ENCODE peak calls at places on chromosome 5, in five cellular contexts. Z, Q, O, R and A are unnamed samples.

GRCh38 chr5:157535042-157535865 is 40.3 kb downstream of the ADAM19 start:
- DNase-seq in Z (no peak), Q (no peak), O (no peak), R (peak; percentile 59), A (no peak)

GRCh38 chr5:14525397-14525796 is 56.2 kb upstream of the OTULINL start:
- DNase-seq in Z (no peak), Q (no peak), O (no peak), R (no peak), A (no peak)

GRCh38 chr5:72074238-72074637 is 33.0 kb upstream of the MAP1B start:
- DNase-seq in Z (no peak), Q (no peak), O (no peak), R (no peak), A (no peak)

GRCh38 chr5:162752612-162753011 is 684.8 kb upstream of the CCNG1 start:
- DNase-seq in Z (no peak), Q (no peak), O (no peak), R (no peak), A (no peak)

GRCh38 chr5:93476211-93476851 is 104.7 kb downstream of the NR2F1-AS1 start:
- DNase-seq in Z (no peak), Q (no peak), O (no peak), R (no peak), A (no peak)

GRCh38 chr5:116032094-116032517 is at the start of gene ARL14EPL:
- DNase-seq in Z (peak; percentile 76), Q (peak; percentile 22), O (no peak), R (peak; percentile 42), A (peak; percentile 35)

GRCh38 chr5:154162475-154163217 is 27.9 kb upstream of the GALNT10 start:
- DNase-seq in Z (no peak), Q (no peak), O (no peak), R (no peak), A (no peak)

GRCh38 chr5:157912621-157913325 is 53.8 kb upstream of the CLINT1 start:
- DNase-seq in Z (no peak), Q (no peak), O (no peak), R (no peak), A (peak; percentile 76)

GRCh38 chr5:68024426-68024825 is 191.1 kb upstream of the PIK3R1 start:
- DNase-seq in Z (no peak), Q (no peak), O (no peak), R (no peak), A (no peak)

GRCh38 chr5:124790895-124791732 is 44.7 kb upstream of the ZNF608 start:
- DNase-seq in Z (peak; percentile 27), Q (no peak), O (no peak), R (no peak), A (no peak)

GRCh38 chr5:91293131-91293530 is 90.0 kb downstream of the ARRDC3 start:
- DNase-seq in Z (no peak), Q (no peak), O (no peak), R (no peak), A (no peak)

GRCh38 chr5:34655354-34655991 is 655 bp upstream of the RAI14 start:
- DNase-seq in Z (peak; percentile 74), Q (peak; percentile 45), O (peak; percentile 19), R (peak; percentile 70), A (peak; percentile 58)

GRCh38 chr5:95730730-95731570 is at the start of gene RHOBTB3:
- DNase-seq in Z (peak; percentile 66), Q (peak; percentile 98), O (peak; percentile 88), R (peak; percentile 73), A (peak; percentile 85)

GRCh38 chr5:42005561-42006153 is 80.6 kb downstream of the FBXO4 start:
- DNase-seq in Z (peak; percentile 19), Q (no peak), O (no peak), R (peak; percentile 46), A (no peak)

GRCh38 chr5:67530609-67531255 is 334.1 kb upstream of the CD180 start:
- DNase-seq in Z (no peak), Q (no peak), O (no peak), R (no peak), A (no peak)

GRCh38 chr5:96546120-96546519 is 113.1 kb upstream of the PCSK1 start:
- DNase-seq in Z (no peak), Q (no peak), O (no peak), R (no peak), A (no peak)

GRCh38 chr5:8870349-8870748 is 675.5 kb downstream of the SEMA5A start:
- DNase-seq in Z (no peak), Q (no peak), O (no peak), R (no peak), A (no peak)

GRCh38 chr5:14153071-14153864 is 10.1 kb downstream of the TRIO start:
- DNase-seq in Z (peak; percentile 44), Q (no peak), O (no peak), R (no peak), A (no peak)

GRCh38 chr5:11293523-11293922 is 532.5 kb upstream of the DAP start:
- DNase-seq in Z (no peak), Q (no peak), O (no peak), R (no peak), A (no peak)

GRCh38 chr5:6408627-6409446 is 30.5 kb upstream of the MED10 start:
- DNase-seq in Z (no peak), Q (no peak), O (no peak), R (peak; percentile 30), A (no peak)

GRCh38 chr5:1161832-1162229 is 39.6 kb upstream of the SLC6A19 start:
- DNase-seq in Z (no peak), Q (no peak), O (peak; percentile 26), R (no peak), A (peak; percentile 85)

GRCh38 chr5:176491056-176491646 is 43.0 kb downstream of the FAF2 start:
- DNase-seq in Z (peak; percentile 55), Q (no peak), O (no peak), R (no peak), A (no peak)

GRCh38 chr5:57698785-57699184 is 216.2 kb upstream of the ACTBL2 start:
- DNase-seq in Z (peak; percentile 64), Q (no peak), O (no peak), R (no peak), A (no peak)

GRCh38 chr5:39024005-39024404 is 50.2 kb downstream of the RICTOR start:
- DNase-seq in Z (no peak), Q (no peak), O (no peak), R (no peak), A (no peak)

GRCh38 chr5:1086871-1087270 is 25.0 kb downstream of the SLC12A7 start:
- DNase-seq in Z (no peak), Q (no peak), O (no peak), R (no peak), A (no peak)

GRCh38 chr5:78758169-78758839 is 109.7 kb upstream of the LHFPL2 start:
- DNase-seq in Z (no peak), Q (no peak), O (no peak), R (no peak), A (no peak)

GRCh38 chr5:177357459-177358332 is at the start of gene RGS14:
- DNase-seq in Z (no peak), Q (no peak), O (no peak), R (peak; percentile 39), A (peak; percentile 45)

GRCh38 chr5:121805931-121806330 is 45.8 kb upstream of the FTMT start:
- DNase-seq in Z (no peak), Q (no peak), O (no peak), R (no peak), A (no peak)

GRCh38 chr5:98825582-98826375 is 52.3 kb downstream of the RGMB start:
- DNase-seq in Z (no peak), Q (no peak), O (no peak), R (no peak), A (no peak)
- H3K4me1 ChIP-seq in Z (no peaks in the 10 kb centered on the region), Q (no peaks in the 10 kb centered on the region), O (no peaks in the 10 kb centered on the region), R (no peaks in the 10 kb centered on the region), A (no peaks in the 10 kb centered on the region)

DNA sequence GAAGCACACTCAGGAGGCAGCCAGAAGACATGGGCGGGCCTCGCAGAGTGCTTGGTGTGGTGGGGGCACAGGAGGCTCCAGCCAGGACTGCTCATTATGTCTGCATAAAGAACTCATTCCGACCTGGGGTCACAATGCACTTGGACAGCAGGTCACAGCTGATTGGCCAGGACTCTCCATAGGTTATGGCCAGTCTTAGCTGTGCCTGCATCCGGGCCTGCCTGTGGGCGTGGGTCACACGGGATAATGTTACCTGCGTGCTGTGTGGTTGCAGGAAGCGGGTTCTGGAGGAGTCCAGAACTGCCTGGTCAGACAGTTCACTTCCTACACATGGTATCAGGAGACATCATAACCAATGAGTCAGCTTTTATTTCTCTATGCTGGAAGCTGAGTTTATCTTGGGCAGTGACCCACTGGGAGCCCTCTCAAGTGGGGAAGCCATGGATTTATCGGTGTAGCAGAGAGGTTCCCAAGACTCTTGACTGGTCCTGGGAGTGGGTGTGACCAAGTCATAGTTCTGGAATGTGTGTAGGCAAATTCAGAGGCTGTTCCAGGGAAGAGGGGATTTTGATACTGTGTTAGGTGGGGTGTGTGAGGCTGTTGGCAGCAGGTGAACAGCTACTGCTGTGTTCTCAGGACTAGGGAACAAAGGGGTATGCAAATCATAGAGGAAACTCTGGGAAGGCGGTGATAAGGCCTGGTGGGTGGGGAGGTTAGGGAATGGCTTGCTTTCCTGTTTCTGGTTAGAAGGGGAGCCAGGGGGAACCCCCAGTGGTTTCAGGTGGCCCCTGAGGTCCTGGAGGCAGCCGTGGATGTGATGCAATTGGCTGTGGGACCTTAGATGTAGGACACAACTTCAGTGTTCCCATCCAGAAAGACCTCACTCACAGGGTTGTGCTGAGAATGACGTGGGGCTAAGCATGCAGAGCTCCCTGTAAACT is 51.3 kb downstream of the ARHGEF37 start:
- DNase-seq in Z (peak; percentile 34), Q (no peak), O (no peak), R (peak; percentile 86), A (peak; percentile 82)
- H3K27ac ChIP-seq in Z (peak overlapping the region; percentile 24), Q (no peak overlapping the region), O (peak overlapping the region; percentile 15), R (peak overlapping the region; percentile 78), A (peak overlapping the region; percentile 62)

DNA sequence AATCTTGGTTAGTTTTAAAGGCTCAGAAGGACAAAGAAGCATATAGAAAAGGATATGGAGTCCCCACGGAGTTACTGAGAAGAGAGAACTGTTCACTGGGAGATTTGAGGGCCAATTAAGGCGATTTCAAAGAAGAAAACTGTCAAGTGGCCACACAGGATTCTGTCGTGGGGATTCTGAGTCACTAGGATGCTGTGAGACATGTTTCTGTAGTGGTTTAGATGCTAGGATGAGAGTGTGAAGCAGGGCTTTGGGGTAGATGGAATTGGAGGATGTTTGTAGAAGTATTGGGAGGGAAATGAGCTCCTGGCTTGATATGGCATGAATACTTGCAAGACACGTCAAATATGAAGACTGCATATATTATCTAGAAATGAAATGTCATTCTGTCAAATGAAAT is 136.2 kb upstream of the SPRY4 start:
- DNase-seq in Z (no peak), Q (no peak), O (no peak), R (no peak), A (no peak)
- TF ChIP-seq EP300 in Z (no peak), Q (no peak), O (no peak), R (no peak), A (no peak)

DNA sequence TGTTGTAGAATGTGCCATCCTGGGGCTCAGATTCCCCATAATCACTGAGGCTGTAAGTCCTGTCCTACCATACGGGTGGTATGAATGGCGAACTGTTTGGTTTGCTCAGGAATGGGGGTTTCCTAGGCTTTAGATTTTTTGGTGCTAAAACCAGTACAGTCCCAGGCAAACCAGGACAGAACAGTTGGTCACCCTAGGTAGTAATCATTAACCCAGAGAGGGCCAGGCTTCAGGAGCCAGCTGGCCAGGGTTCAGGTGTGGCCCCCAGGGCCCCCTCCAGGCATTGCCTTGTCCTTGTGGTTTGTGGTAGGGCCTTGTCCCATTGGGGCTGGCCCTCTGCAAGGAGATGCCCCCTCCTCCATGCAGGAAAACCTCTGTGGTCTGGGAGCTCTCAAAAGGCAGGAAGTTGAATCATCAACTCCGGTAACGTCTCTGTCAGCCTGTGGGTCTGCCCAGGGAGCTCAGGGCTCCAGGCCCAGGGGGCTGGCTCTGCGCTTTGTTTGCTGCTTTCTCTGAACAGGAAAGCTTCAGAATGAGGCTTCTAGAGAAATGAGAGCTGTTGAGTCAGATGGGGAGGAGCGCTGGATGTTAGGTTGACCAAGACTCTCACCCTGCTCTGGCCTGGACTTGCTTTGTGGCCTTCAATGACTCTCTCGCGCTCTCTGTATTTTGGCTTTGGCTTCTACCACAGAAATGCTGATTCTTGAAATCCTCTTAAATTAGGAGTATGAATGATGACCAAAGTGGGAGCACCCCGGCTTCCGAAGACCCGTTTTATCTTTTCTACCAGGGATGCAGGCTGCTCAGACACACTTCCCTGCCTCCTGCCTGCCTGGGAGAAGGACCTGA is 22.2 kb upstream of the JADE2 start:
- DNase-seq in Z (peak; percentile 92), Q (peak; percentile 65), O (no peak), R (peak; percentile 49), A (peak; percentile 56)
- H3K4me1 ChIP-seq in Z (peaks cover 59% of the 10 kb centered on the region), Q (peaks cover 5% of the 10 kb centered on the region), O (peaks cover 20% of the 10 kb centered on the region), R (peaks cover 37% of the 10 kb centered on the region), A (peaks cover 33% of the 10 kb centered on the region)